ENCODE peak calls at places on chromosome 19, in four cellular contexts. Z is HepG2, X is GM12878, P is H1. T is an unnamed sample.

GRCh38 chr19:19211499-19212432 is at the start of gene NCAN:
- DNase-seq in Z (no peak), X (no peak), P (no peak), T (peak)

GRCh38 chr19:39515551-39516191 is 732 bp downstream of the SELENOV start:
- DNase-seq in Z (no peak), X (no peak), P (no peak), T (no peak)

GRCh38 chr19:20179946-20180345 is 12.9 kb downstream of the ZNF486 start:
- DNase-seq in Z (no peak), X (no peak), P (no peak), T (no peak)

GRCh38 chr19:8526345-8527062 is 12.5 kb upstream of the ZNF414 start:
- DNase-seq in Z (peak), X (no peak), P (peak), T (peak)

GRCh38 chr19:51901860-51902259 is 3.0 kb downstream of the ZNF649 start:
- DNase-seq in Z (no peak), X (no peak), P (no peak), T (no peak)

GRCh38 chr19:43438291-43439162 is 23.8 kb downstream of the TEX101 start:
- DNase-seq in Z (no peak), X (no peak), P (no peak), T (no peak)

GRCh38 chr19:51959791-51960190 is 26.8 kb downstream of the ZNF350 start:
- DNase-seq in Z (no peak), X (no peak), P (no peak), T (no peak)

GRCh38 chr19:53328967-53329366 is 4.6 kb upstream of the ZNF845 start:
- DNase-seq in Z (no peak), X (no peak), P (no peak), T (no peak)

GRCh38 chr19:58372311-58373133 is 8.3 kb downstream of the ZNF837 start:
- DNase-seq in Z (no peak), X (no peak), P (no peak), T (no peak)

GRCh38 chr19:459724-460511 is 915 bp downstream of the SHC2 start:
- DNase-seq in Z (peak), X (no peak), P (no peak), T (peak)

GRCh38 chr19:29084266-29084665 is 128.7 kb downstream of the UQCRFS1 start:
- DNase-seq in Z (no peak), X (no peak), P (no peak), T (peak)

GRCh38 chr19:46035546-46035945 is 5.3 kb downstream of the IGFL4 start:
- DNase-seq in Z (no peak), X (no peak), P (no peak), T (no peak)
- TF ChIP-seq CTCF in Z (no peak), X (no peak), P (no peak), T (no peak)

GRCh38 chr19:4638330-4638729 is 986 bp upstream of the TNFAIP8L1 start:
- DNase-seq in Z (no peak), X (no peak), P (no peak), T (no peak)

GRCh38 chr19:4638828-4639530 is at the start of gene TNFAIP8L1:
- DNase-seq in Z (peak), X (peak), P (peak), T (peak)

GRCh38 chr19:4641132-4641531 is 1.8 kb downstream of the TNFAIP8L1 start:
- DNase-seq in Z (no peak), X (no peak), P (no peak), T (no peak)

GRCh38 chr19:4639531-4640246 is 373 bp downstream of the TNFAIP8L1 start:
- DNase-seq in Z (peak), X (no peak), P (no peak), T (no peak)

GRCh38 chr19:4640247-4641000 is 1.1 kb downstream of the TNFAIP8L1 start:
- DNase-seq in Z (peak), X (no peak), P (no peak), T (no peak)
- H2AFZ ChIP-seq in Z (no peak), X (peak), P (no peak), T (no peak)

DNA sequence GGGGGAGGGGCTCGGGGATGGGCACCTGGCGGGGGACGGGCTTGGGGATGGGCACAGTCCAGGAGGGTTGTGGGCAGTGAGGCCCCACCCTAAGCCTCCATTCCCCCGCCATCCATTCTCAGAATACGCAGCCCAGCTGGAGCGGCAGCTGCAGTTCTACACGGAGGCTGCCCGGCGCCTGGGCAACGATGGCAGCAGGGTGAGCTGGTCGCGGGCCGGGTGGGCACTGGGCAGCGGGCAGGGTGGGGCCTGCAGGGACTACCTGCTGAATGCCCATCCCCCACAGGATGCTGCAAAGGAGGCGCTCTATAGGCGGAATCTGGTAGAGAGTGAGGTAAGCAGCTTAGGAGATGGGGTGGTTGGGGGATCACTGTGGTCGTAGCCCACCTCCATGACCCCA is 8.3 kb downstream of the PODNL1 start:
- DNase-seq in Z (no peak), X (no peak), P (no peak), T (no peak)
- TF ChIP-seq HDAC6 in Z (no peak), X (no peak), P (no peak), T (no peak)

DNA sequence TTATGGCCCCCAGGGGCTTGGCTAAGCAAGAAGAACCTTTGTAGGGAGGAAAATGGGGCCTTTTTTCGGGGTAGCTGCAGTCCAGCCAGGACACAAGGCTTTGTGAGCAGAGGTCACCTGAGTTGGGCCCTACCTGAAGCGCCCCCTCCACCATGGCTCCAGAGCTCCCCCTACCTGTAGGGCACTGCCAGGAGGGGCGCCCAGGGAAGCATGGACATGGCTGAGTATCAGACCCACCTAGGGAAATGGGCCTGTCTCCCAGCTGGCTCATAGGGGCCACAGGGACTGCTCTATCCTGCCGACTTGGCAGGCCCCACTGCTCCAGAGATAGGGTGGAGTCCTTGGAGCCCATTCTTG is 9.0 kb upstream of the CEBPA start:
- DNase-seq in Z (no peak), X (no peak), P (no peak), T (peak)
- TF ChIP-seq CTCF in Z (peak), X (no peak), P (peak), T (peak)

GRCh38 chr19:6654347-6655310 is 15.3 kb downstream of the TNFSF14 start:
- DNase-seq in Z (no peak), X (no peak), P (no peak), T (no peak)
- H2AFZ ChIP-seq in Z (no peak), X (peak), P (no peak), T (peak)

GRCh38 chr19:46269085-46269484 is 27.8 kb upstream of the HIF3A start:
- DNase-seq in Z (no peak), X (no peak), P (no peak), T (no peak)
- TF ChIP-seq HDAC6 in Z (no peak), X (no peak), P (no peak), T (no peak)

GRCh38 chr19:34502582-34503545 is 21.3 kb downstream of the WTIP start:
- DNase-seq in Z (no peak), X (no peak), P (no peak), T (no peak)

GRCh38 chr19:34503546-34504272 is 22.2 kb downstream of the WTIP start:
- DNase-seq in Z (no peak), X (no peak), P (no peak), T (no peak)

GRCh38 chr19:34499155-34499834 is 17.7 kb downstream of the WTIP start:
- DNase-seq in Z (no peak), X (no peak), P (no peak), T (no peak)

GRCh38 chr19:34500656-34501120 is 19.1 kb downstream of the WTIP start:
- DNase-seq in Z (no peak), X (no peak), P (no peak), T (peak)

DNA sequence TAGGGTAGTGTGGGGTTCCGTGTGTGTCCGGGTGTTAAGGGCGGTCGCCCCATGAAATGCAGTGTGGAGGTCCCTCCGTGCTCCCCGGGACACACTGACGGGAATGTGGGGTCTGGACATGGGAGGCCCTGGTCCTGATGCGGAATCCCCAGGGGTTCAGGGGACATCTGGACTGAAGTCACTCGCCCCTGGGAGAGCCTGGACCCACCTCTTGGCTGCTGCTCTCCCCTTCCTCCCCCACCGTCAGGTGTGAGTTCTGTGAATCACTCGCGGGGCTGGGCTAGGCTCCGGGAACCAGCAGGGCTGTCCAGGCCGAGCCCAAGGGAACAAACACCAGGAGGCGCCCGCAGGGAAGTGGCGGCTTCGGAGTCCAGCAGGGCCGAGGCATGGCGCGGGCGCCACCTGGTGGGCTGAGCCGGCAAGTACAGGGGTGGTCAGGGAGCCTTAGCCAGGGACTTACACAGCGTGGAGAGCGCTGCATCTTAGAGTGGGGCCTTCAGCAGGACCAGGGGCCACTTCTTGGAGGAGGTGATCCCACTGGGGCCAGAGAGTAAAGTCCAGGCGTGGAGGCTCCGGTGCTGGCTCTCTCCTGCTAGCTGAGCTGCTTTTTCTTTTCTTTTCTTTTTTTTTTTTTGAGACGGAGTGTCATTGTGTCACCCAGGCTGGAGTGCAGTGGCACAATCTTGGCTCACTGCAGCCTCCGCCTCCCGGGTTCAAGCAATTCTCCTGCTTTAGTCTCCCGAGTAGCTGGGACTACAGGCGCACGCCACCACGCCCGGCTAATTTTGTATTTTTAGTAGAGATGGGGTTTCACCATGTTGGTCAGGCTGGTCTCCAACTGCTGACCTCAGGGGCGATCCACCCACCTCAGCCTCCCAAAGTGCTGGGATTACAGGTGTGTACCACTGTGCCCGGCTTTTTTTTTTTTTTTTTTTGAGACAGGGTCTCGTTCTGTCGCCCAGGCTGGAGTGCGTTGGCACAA is 20.1 kb downstream of the WTIP start:
- DNase-seq in Z (peak), X (peak), P (peak), T (peak)
- TF ChIP-seq CTCF in Z (peak), X (peak), P (peak), T (peak)

T was measured in K562.